ENCODE peak calls at places on chromosomes 5 and 9, in six cellular contexts. L is EL, W is mammary epithelial cell, N is AG04450, M is GM12878, Z is T-cell. P is an unnamed sample.

GRCh38 chr5:128093368-128093767 is 9.8 kb downstream of the SLC12A2 start:
- DNase-seq in W (no peak), M (no peak), L (peak; percentile 12), N (no peak), Z (no peak), P (no peak)

GRCh38 chr9:21836437-21837161 is 34.2 kb downstream of the MTAP start:
- DNase-seq in M (no peak), Z (no peak), N (peak; percentile 95), W (peak; percentile 99), L (peak; percentile 99), P (no peak)

GRCh38 chr9:98330831-98331230 is 75.4 kb upstream of the TBC1D2 start:
- DNase-seq in M (no peak), W (no peak), N (peak; percentile 84), L (peak; percentile 67), Z (no peak), P (no peak)

GRCh38 chr9:133127340-133127981 is 6.4 kb upstream of the RALGDS start:
- DNase-seq in L (no peak), N (no peak), Z (peak; percentile 72), W (peak; percentile 94), M (no peak), P (peak; percentile 68)

GRCh38 chr5:143061161-143061945 is 291.2 kb downstream of the ARHGAP26 start:
- DNase-seq in M (no peak), W (peak; percentile 76), L (peak; percentile 89), N (peak; percentile 82), Z (no peak), P (no peak)

GRCh38 chr5:109448838-109449237 is 39.1 kb upstream of the PJA2 start:
- DNase-seq in N (no peak), L (no peak), W (peak; percentile 40), Z (no peak), M (no peak), P (no peak)

GRCh38 chr5:34656700-34657549 is 797 bp downstream of the RAI14 start:
- DNase-seq in L (peak; percentile 33), M (no peak), Z (no peak), N (no peak), W (peak; percentile 29), P (no peak)

GRCh38 chr9:119221281-119221680 is 148.0 kb downstream of the BRINP1 start:
- DNase-seq in L (no peak), Z (no peak), W (no peak), M (no peak), N (no peak), P (no peak)

P was measured in central memory CD8-positive, alpha-beta T cell.